ENCODE peak calls at places on chromosomes 2 and 18, in seven cellular contexts. G is heart right ventricle, Q is astrocyte, F is endodermal cell, D is breast epithelium, M is left ventricle myocardium inferior, C is body of pancreas. R is an unnamed sample.

GRCh38 chr2:235766206-235766794 is 272.5 kb downstream of the AGAP1 start:
- DNase-seq in G (no peak), Q (peak; percentile 56), F (peak; percentile 85), D (no peak), M (no peak), C (peak; percentile 72), R (no peak)

GRCh38 chr2:157786663-157787363 is 89.3 kb downstream of the ACVR1 start:
- DNase-seq in G (no peak), Q (no peak), F (no peak), D (no peak), M (no peak), C (no peak), R (no peak)

GRCh38 chr2:232393556-232393955 is 13.1 kb upstream of the ALPG start:
- DNase-seq in G (no peak), Q (no peak), F (no peak), D (no peak), M (no peak), C (no peak), R (no peak)

GRCh38 chr18:37541517-37541916 is 24.1 kb downstream of the CELF4 start:
- DNase-seq in G (no peak), Q (no peak), F (no peak), D (no peak), M (no peak), C (no peak), R (no peak)

GRCh38 chr2:80059381-80059907 is 245.1 kb downstream of the LRRTM1 start:
- DNase-seq in G (no peak), Q (no peak), F (no peak), D (no peak), M (no peak), C (no peak), R (no peak)

GRCh38 chr2:36650031-36650430 is 46.5 kb upstream of the VIT start:
- DNase-seq in G (no peak), Q (peak; percentile 54), F (peak; percentile 80), D (peak; percentile 53), M (no peak), C (no peak), R (no peak)

GRCh38 chr2:12884713-12885282 is 168.1 kb downstream of the TRIB2 start:
- DNase-seq in G (peak; percentile 30), Q (peak; percentile 77), F (no peak), D (no peak), M (peak; percentile 33), C (peak; percentile 7), R (no peak)

GRCh38 chr18:69978743-69979715 is 31.4 kb upstream of the CD226 start:
- DNase-seq in G (no peak), Q (no peak), F (no peak), D (no peak), M (no peak), C (no peak), R (no peak)

GRCh38 chr18:59562751-59563150 is 134.5 kb downstream of the CCBE1 start:
- DNase-seq in G (no peak), Q (no peak), F (no peak), D (no peak), M (no peak), C (no peak), R (no peak)

GRCh38 chr2:205930209-205930608 is 155.8 kb downstream of the INO80D start:
- DNase-seq in G (no peak), Q (peak; percentile 41), F (no peak), D (no peak), M (no peak), C (no peak), R (no peak)

GRCh38 chr2:13481201-13481600 is 764.5 kb downstream of the TRIB2 start:
- DNase-seq in G (no peak), Q (peak; percentile 20), F (no peak), D (no peak), M (no peak), C (no peak), R (no peak)

GRCh38 chr2:229901819-229902218 is 20.0 kb downstream of the TRIP12 start:
- DNase-seq in G (no peak), Q (peak; percentile 81), F (no peak), D (no peak), M (no peak), C (no peak), R (no peak)

GRCh38 chr18:57194622-57195021 is 47.7 kb downstream of the BOD1L2 start:
- DNase-seq in G (no peak), Q (no peak), F (no peak), D (no peak), M (no peak), C (no peak), R (no peak)

GRCh38 chr2:110865188-110865587 is 132.8 kb downstream of the ACOXL start:
- DNase-seq in G (no peak), Q (no peak), F (no peak), D (no peak), M (no peak), C (no peak), R (no peak)

GRCh38 chr2:26460613-26461031 is 17.3 kb downstream of the OTOF start:
- DNase-seq in G (no peak), Q (no peak), F (no peak), D (no peak), M (no peak), C (no peak), R (no peak)

GRCh38 chr2:176188218-176188968 is at the start of gene HOXD1:
- DNase-seq in G (no peak), Q (peak; percentile 26), F (peak; percentile 92), D (no peak), M (no peak), C (peak; percentile 57), R (no peak)

GRCh38 chr2:133844214-133844892 is 276.1 kb upstream of the NCKAP5 start:
- DNase-seq in G (no peak), Q (peak; percentile 75), F (peak; percentile 89), D (peak; percentile 43), M (peak; percentile 48), C (peak; percentile 74), R (peak; percentile 29)

GRCh38 chr18:23378470-23378764 is 74.7 kb upstream of the RIOK3 start:
- DNase-seq in G (no peak), Q (peak; percentile 59), F (no peak), D (no peak), M (no peak), C (no peak), R (no peak)

GRCh38 chr2:30926606-30927005 is 119.4 kb upstream of the CAPN13 start:
- DNase-seq in G (no peak), Q (no peak), F (no peak), D (no peak), M (no peak), C (no peak), R (no peak)

GRCh38 chr2:191486584-191487320 is 191.2 kb upstream of the NABP1 start:
- DNase-seq in G (no peak), Q (peak; percentile 100), F (no peak), D (no peak), M (no peak), C (no peak), R (no peak)

GRCh38 chr2:180675170-180675569 is 305.2 kb upstream of the UBE2E3 start:
- DNase-seq in G (no peak), Q (no peak), F (no peak), D (no peak), M (no peak), C (no peak), R (no peak)

GRCh38 chr2:25851740-25852503 is 26.4 kb downstream of the ASXL2 start:
- DNase-seq in G (no peak), Q (peak; percentile 91), F (no peak), D (no peak), M (no peak), C (no peak), R (no peak)

GRCh38 chr2:8622924-8623465 is 58.9 kb upstream of the ID2 start:
- DNase-seq in G (no peak), Q (no peak), F (no peak), D (no peak), M (no peak), C (no peak), R (no peak)

GRCh38 chr2:29304399-29304798 is 189.2 kb downstream of the CLIP4 start:
- DNase-seq in G (no peak), Q (no peak), F (no peak), D (no peak), M (no peak), C (peak; percentile 26), R (no peak)

GRCh38 chr2:172968061-172968469 is 107.6 kb upstream of the MAP3K20 start:
- DNase-seq in G (peak; percentile 67), Q (peak; percentile 90), F (no peak), D (peak; percentile 39), M (peak; percentile 68), C (peak; percentile 52), R (no peak)

GRCh38 chr18:54764786-54765185 is 63.5 kb upstream of the RAB27B start:
- DNase-seq in G (no peak), Q (no peak), F (no peak), D (no peak), M (no peak), C (no peak), R (no peak)

GRCh38 chr18:54769526-54770464 is 58.5 kb upstream of the RAB27B start:
- DNase-seq in G (no peak), Q (peak; percentile 33), F (no peak), D (no peak), M (no peak), C (no peak), R (no peak)

GRCh38 chr18:54766631-54767030 is 61.6 kb upstream of the RAB27B start:
- DNase-seq in G (no peak), Q (peak; percentile 26), F (no peak), D (no peak), M (no peak), C (no peak), R (no peak)

GRCh38 chr18:54765636-54766035 is 62.6 kb upstream of the RAB27B start:
- DNase-seq in G (no peak), Q (no peak), F (no peak), D (no peak), M (no peak), C (no peak), R (no peak)

DNA sequence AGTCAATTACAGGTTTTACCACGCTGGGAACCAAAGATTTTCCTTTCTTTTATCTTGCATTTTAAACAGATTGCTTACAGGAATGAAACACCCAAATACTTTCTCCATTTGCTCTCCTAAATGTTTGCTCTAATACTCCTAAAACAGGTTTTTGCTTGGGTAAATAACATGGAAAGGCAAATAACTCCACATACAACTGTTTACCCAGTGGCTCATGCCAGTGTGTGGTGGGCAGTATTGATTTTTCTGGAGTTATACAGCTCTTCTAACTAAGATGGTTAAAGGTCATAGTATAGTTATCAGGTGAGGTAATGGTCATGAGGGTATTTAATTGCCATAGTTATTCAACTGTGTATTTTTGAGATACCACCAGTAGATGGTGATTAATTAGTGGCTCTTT is 61.2 kb upstream of the RAB27B start:
- DNase-seq in G (no peak), Q (no peak), F (no peak), D (no peak), M (no peak), C (peak; percentile 72), R (no peak)
- H3K27ac ChIP-seq in G (no peak overlapping the region), Q (no peak overlapping the region), F (no peak overlapping the region), D (no peak overlapping the region), M (no peak overlapping the region), C (peak overlapping the region; percentile 43), R (no peak overlapping the region)

GRCh38 chr2:199466704-199467461 is 9.1 kb upstream of the SATB2 start:
- DNase-seq in G (no peak), Q (no peak), F (peak; percentile 78), D (no peak), M (no peak), C (no peak), R (no peak)
- H3K4me3 ChIP-seq in G (no peak overlapping the region), Q (no peak overlapping the region), F (no peak overlapping the region), D (no peak overlapping the region), M (no peak overlapping the region), C (no peak overlapping the region), R (no peak overlapping the region)

GRCh38 chr2:21782866-21783265 is 659.1 kb downstream of the TDRD15 start:
- DNase-seq in G (no peak), Q (no peak), F (no peak), D (no peak), M (no peak), C (no peak), R (no peak)
- H3K27ac ChIP-seq in G (no peak overlapping the region), Q (no peak overlapping the region), F (no peak overlapping the region), D (no peak overlapping the region), M (no peak overlapping the region), C (no peak overlapping the region), R (no peak overlapping the region)

GRCh38 chr2:69383178-69383812 is 3.7 kb downstream of the GFPT1 start:
- DNase-seq in G (no peak), Q (no peak), F (no peak), D (no peak), M (no peak), C (no peak), R (no peak)
- H3K4me3 ChIP-seq in G (no peak overlapping the region), Q (no peak overlapping the region), F (peak overlapping the region; percentile 68), D (no peak overlapping the region), M (no peak overlapping the region), C (no peak overlapping the region), R (no peak overlapping the region)